ENCODE peak calls at places on chromosomes 16 and 17, in ten cellular contexts. E, H, G, Y, T, J, N, P, V and S are unnamed samples.

GRCh38 chr17:50354776-50355175 is 8.8 kb downstream of the XYLT2 start:
- DNase-seq in Y (no peak), G (no peak), H (no peak), P (no peak), V (no peak), E (no peak), T (no peak), J (no peak), N (peak; percentile 64), S (no peak)

GRCh38 chr17:48606892-48607241 is 2.1 kb upstream of the HOXB6 start:
- DNase-seq in Y (no peak), T (no peak), E (no peak), V (no peak), H (no peak), G (no peak), J (no peak), N (no peak), P (no peak), S (no peak)

GRCh38 chr17:54537656-54538055 is 363.0 kb upstream of the TOM1L1 start:
- DNase-seq in T (no peak), V (no peak), J (no peak), P (no peak), H (no peak), Y (no peak), G (no peak), N (no peak), E (no peak), S (no peak)

GRCh38 chr17:80663783-80664206 is 119.2 kb downstream of the RPTOR start:
- DNase-seq in V (no peak), J (no peak), G (no peak), Y (peak; percentile 80), H (no peak), P (no peak), T (no peak), N (no peak), E (no peak), S (no peak)

GRCh38 chr16:84836234-84836647 is 16.5 kb downstream of the CRISPLD2 start:
- DNase-seq in J (peak; percentile 82), V (no peak), G (peak; percentile 73), E (peak; percentile 51), P (no peak), Y (no peak), N (no peak), H (no peak), T (peak; percentile 67), S (peak; percentile 72)

GRCh38 chr16:77590707-77591106 is 131.6 kb upstream of the NUDT7 start:
- DNase-seq in J (no peak), G (no peak), Y (no peak), H (no peak), N (no peak), T (no peak), P (no peak), E (no peak), V (no peak), S (no peak)

GRCh38 chr16:1438229-1439057 is 5.9 kb downstream of the CCDC154 start:
- DNase-seq in E (no peak), T (no peak), P (no peak), V (no peak), N (no peak), H (no peak), Y (no peak), G (no peak), J (no peak), S (no peak)

GRCh38 chr16:79067600-79067999 is 532.9 kb downstream of the MAF start:
- DNase-seq in E (no peak), N (no peak), J (no peak), T (no peak), V (no peak), H (no peak), Y (no peak), G (no peak), P (no peak), S (no peak)

GRCh38 chr16:18072161-18072560 is 264.4 kb downstream of the NPIPA8 start:
- DNase-seq in G (no peak), Y (no peak), H (no peak), T (no peak), E (no peak), N (no peak), J (no peak), V (no peak), P (no peak), S (no peak)

GRCh38 chr16:62205459-62205858 is 169.2 kb upstream of the CDH8 start:
- DNase-seq in G (no peak), H (no peak), N (no peak), Y (no peak), E (no peak), T (no peak), V (no peak), P (no peak), J (no peak), S (no peak)

GRCh38 chr17:58002154-58002553 is 4.9 kb downstream of the SRSF1 start:
- DNase-seq in J (no peak), P (no peak), N (no peak), T (no peak), H (no peak), G (no peak), Y (no peak), V (no peak), E (no peak), S (no peak)

GRCh38 chr17:58002973-58003372 is 4.1 kb downstream of the SRSF1 start:
- DNase-seq in H (no peak), P (no peak), G (no peak), E (no peak), J (no peak), V (no peak), N (no peak), Y (no peak), T (no peak), S (no peak)

GRCh38 chr17:58001461-58002124 is 5.5 kb downstream of the SRSF1 start:
- DNase-seq in G (no peak), H (no peak), E (no peak), Y (no peak), T (no peak), J (no peak), V (no peak), P (no peak), N (no peak), S (no peak)

GRCh38 chr17:58004060-58004459 is 3.0 kb downstream of the SRSF1 start:
- DNase-seq in P (no peak), G (no peak), J (no peak), E (no peak), H (no peak), T (no peak), Y (no peak), V (no peak), N (no peak), S (no peak)

GRCh38 chr17:58002558-58002957 is 4.5 kb downstream of the SRSF1 start:
- DNase-seq in G (no peak), N (no peak), Y (no peak), P (no peak), E (no peak), V (no peak), J (no peak), H (no peak), T (no peak), S (no peak)
- H3K4me1 ChIP-seq in G (peaks cover 74% of the 10 kb centered on the region), N (peaks cover 37% of the 10 kb centered on the region), Y (peaks cover 38% of the 10 kb centered on the region), P (peaks cover 19% of the 10 kb centered on the region), E (peaks cover 15% of the 10 kb centered on the region), V (peaks cover 31% of the 10 kb centered on the region), J (peaks cover 17% of the 10 kb centered on the region), H (peaks cover 12% of the 10 kb centered on the region), T (peaks cover 43% of the 10 kb centered on the region), S (peaks cover 10% of the 10 kb centered on the region)

GRCh38 chr17:43645765-43646481 is 15.8 kb downstream of the MEOX1 start:
- DNase-seq in G (peak; percentile 80), P (no peak), N (peak; percentile 92), V (no peak), T (peak; percentile 36), E (no peak), H (peak; percentile 36), J (peak; percentile 89), Y (peak; percentile 8), S (peak; percentile 23)
- H3K27ac ChIP-seq in G (peak overlapping the region; percentile 93), P (no peak overlapping the region), N (peak overlapping the region; percentile 91), V (no peak overlapping the region), T (peak overlapping the region; percentile 39), E (no peak overlapping the region), H (peak overlapping the region; percentile 36), J (peak overlapping the region; percentile 88), Y (no peak overlapping the region), S (peak overlapping the region; percentile 55)

DNA sequence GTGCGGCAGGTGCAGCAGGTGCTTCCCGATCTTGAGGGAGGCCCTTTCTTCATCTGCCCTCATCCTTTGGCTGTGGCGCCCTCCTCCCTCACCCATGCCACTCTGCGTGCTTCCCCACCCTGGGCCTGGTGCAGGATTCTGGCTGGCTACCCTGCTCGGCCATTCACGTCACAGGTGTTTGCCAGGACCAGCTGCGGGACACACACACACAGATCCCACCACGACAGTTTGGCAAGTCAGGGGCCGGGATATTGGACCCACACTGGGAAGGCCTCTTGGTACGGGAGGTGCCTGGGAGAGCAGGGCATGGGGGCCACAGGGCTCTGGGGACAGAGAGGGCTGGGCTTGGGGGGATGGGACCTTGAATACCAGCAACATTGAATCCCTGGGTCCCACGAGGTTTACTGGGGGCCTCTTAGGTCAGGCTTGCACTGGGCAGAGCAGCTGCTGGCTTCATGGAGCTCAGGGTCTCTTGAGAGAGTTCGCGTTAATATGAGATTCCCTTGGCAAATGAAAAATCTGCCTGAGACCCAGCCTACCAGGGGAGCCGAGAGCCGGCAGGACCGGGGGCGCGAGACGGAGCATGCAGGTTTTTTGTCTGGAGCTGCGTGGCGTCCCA is 15.1 kb downstream of the ADCY7 start:
- DNase-seq in J (no peak), N (no peak), V (no peak), P (no peak), E (no peak), G (no peak), T (no peak), H (no peak), Y (no peak), S (no peak)
- H3K4me3 ChIP-seq in J (no peak overlapping the region), N (peak overlapping the region; percentile 14), V (no peak overlapping the region), P (peak overlapping the region; percentile 37), E (no peak overlapping the region), G (peak overlapping the region; percentile 11), T (no peak overlapping the region), H (no peak overlapping the region), Y (peak overlapping the region; percentile 53), S (peak overlapping the region; percentile 34)

GRCh38 chr16:81465375-81465943 is 20.9 kb downstream of the CMIP start:
- DNase-seq in N (no peak), J (no peak), Y (no peak), V (no peak), P (no peak), H (no peak), T (peak; percentile 74), G (no peak), E (no peak), S (no peak)

GRCh38 chr16:81462683-81463082 is 18.1 kb downstream of the CMIP start:
- DNase-seq in H (no peak), N (no peak), T (no peak), E (no peak), P (no peak), G (no peak), Y (no peak), V (no peak), J (no peak), S (no peak)

GRCh38 chr16:81463296-81463890 is 18.8 kb downstream of the CMIP start:
- DNase-seq in J (no peak), G (no peak), H (no peak), N (no peak), E (no peak), P (no peak), T (no peak), V (no peak), Y (no peak), S (no peak)

GRCh38 chr16:81466351-81466960 is 21.8 kb downstream of the CMIP start:
- DNase-seq in H (no peak), G (peak; percentile 10), T (no peak), P (no peak), Y (no peak), N (no peak), V (no peak), J (no peak), E (no peak), S (no peak)

GRCh38 chr16:81464279-81464678 is 19.7 kb downstream of the CMIP start:
- DNase-seq in V (no peak), G (no peak), H (no peak), T (no peak), E (no peak), Y (no peak), N (no peak), P (no peak), J (no peak), S (no peak)
- H3K4me1 ChIP-seq in V (no peaks in the 10 kb centered on the region), G (peaks cover 45% of the 10 kb centered on the region), H (no peaks in the 10 kb centered on the region), T (peaks cover 35% of the 10 kb centered on the region), E (peaks cover 4% of the 10 kb centered on the region), Y (peaks cover 54% of the 10 kb centered on the region), N (peaks cover 38% of the 10 kb centered on the region), P (peaks cover 9% of the 10 kb centered on the region), J (no peaks in the 10 kb centered on the region), S (no peaks in the 10 kb centered on the region)